ENCODE peak calls at places on chromosome 14, in five cellular contexts. One of them, this sample, is unnamed.

GRCh38 chr14:105881021-105881930 is 354.9 kb downstream of the TMEM121 start:
- DNase-seq in GM12878: no peak
- DNase-seq in astrocyte: no peak
- DNase-seq in Karpas-422: no peak
- DNase-seq in A549: no peak
- DNase-seq in this sample: no peak

GRCh38 chr14:70168401-70168800 is 20.4 kb downstream of the SLC8A3 start:
- DNase-seq in GM12878: no peak
- DNase-seq in astrocyte: no peak
- DNase-seq in Karpas-422: no peak
- DNase-seq in A549: no peak
- DNase-seq in this sample: no peak

GRCh38 chr14:65164068-65164824 is 61.9 kb upstream of the MAX start:
- DNase-seq in GM12878: no peak
- DNase-seq in astrocyte: no peak
- DNase-seq in Karpas-422: peak
- DNase-seq in A549: peak
- DNase-seq in this sample: peak

GRCh38 chr14:28707814-28708213 is 58.8 kb upstream of the FOXG1 start:
- DNase-seq in GM12878: no peak
- DNase-seq in astrocyte: peak
- DNase-seq in Karpas-422: no peak
- DNase-seq in A549: no peak
- DNase-seq in this sample: no peak

GRCh38 chr14:37142835-37143499 is 29.4 kb downstream of the SLC25A21 start:
- DNase-seq in GM12878: no peak
- DNase-seq in astrocyte: peak
- DNase-seq in Karpas-422: peak
- DNase-seq in A549: peak
- DNase-seq in this sample: no peak

GRCh38 chr14:73786942-73787759 is 64.5 kb upstream of the PTGR2 start:
- DNase-seq in GM12878: no peak
- DNase-seq in astrocyte: no peak
- DNase-seq in Karpas-422: peak
- DNase-seq in A549: peak
- DNase-seq in this sample: peak

GRCh38 chr14:93784878-93785277 is 3.4 kb downstream of the PRIMA1 start:
- DNase-seq in GM12878: no peak
- DNase-seq in astrocyte: no peak
- DNase-seq in Karpas-422: no peak
- DNase-seq in A549: no peak
- DNase-seq in this sample: no peak

GRCh38 chr14:72554994-72555608 is 338.8 kb downstream of the DPF3 start:
- DNase-seq in GM12878: no peak
- DNase-seq in astrocyte: no peak
- DNase-seq in Karpas-422: no peak
- DNase-seq in A549: no peak
- DNase-seq in this sample: no peak

GRCh38 chr14:58884442-58884841 is 246.7 kb downstream of the DACT1 start:
- DNase-seq in GM12878: no peak
- DNase-seq in astrocyte: no peak
- DNase-seq in Karpas-422: peak
- DNase-seq in A549: peak
- DNase-seq in this sample: peak

GRCh38 chr14:102985665-102986064 is 63.2 kb downstream of the AMN start:
- DNase-seq in GM12878: peak
- DNase-seq in astrocyte: no peak
- DNase-seq in Karpas-422: peak
- DNase-seq in A549: no peak
- DNase-seq in this sample: no peak

GRCh38 chr14:33592298-33592697 is 358.6 kb downstream of the EGLN3 start:
- DNase-seq in GM12878: no peak
- DNase-seq in astrocyte: peak
- DNase-seq in Karpas-422: no peak
- DNase-seq in A549: no peak
- DNase-seq in this sample: no peak

GRCh38 chr14:53814371-53814770 is 142.3 kb downstream of the BMP4 start:
- DNase-seq in GM12878: no peak
- DNase-seq in astrocyte: no peak
- DNase-seq in Karpas-422: no peak
- DNase-seq in A549: no peak
- DNase-seq in this sample: no peak

GRCh38 chr14:93120952-93121834 is 5.5 kb upstream of the ITPK1 start:
- DNase-seq in GM12878: no peak
- DNase-seq in astrocyte: no peak
- DNase-seq in Karpas-422: no peak
- DNase-seq in A549: no peak
- DNase-seq in this sample: no peak

GRCh38 chr14:33897382-33897781 is 53.5 kb downstream of the EGLN3 start:
- DNase-seq in GM12878: no peak
- DNase-seq in astrocyte: no peak
- DNase-seq in Karpas-422: no peak
- DNase-seq in A549: no peak
- DNase-seq in this sample: no peak

GRCh38 chr14:75123991-75124390 is 2.9 kb downstream of the NEK9 start:
- DNase-seq in GM12878: no peak
- DNase-seq in astrocyte: peak
- DNase-seq in Karpas-422: no peak
- DNase-seq in A549: peak
- DNase-seq in this sample: no peak

GRCh38 chr14:61188936-61189808 is 92.0 kb downstream of the TMEM30B start:
- DNase-seq in GM12878: no peak
- DNase-seq in astrocyte: peak
- DNase-seq in Karpas-422: peak
- DNase-seq in A549: peak
- DNase-seq in this sample: no peak

GRCh38 chr14:72952171-72952570 is 25.9 kb downstream of the DCAF4 start:
- DNase-seq in GM12878: no peak
- DNase-seq in astrocyte: no peak
- DNase-seq in Karpas-422: no peak
- DNase-seq in A549: no peak
- DNase-seq in this sample: no peak

GRCh38 chr14:101957406-101958234 is 6.8 kb upstream of the DYNC1H1 start:
- DNase-seq in GM12878: no peak
- DNase-seq in astrocyte: no peak
- DNase-seq in Karpas-422: no peak
- DNase-seq in A549: no peak
- DNase-seq in this sample: no peak

GRCh38 chr14:92922883-92923743 is at the start of gene CHGA:
- DNase-seq in GM12878: no peak
- DNase-seq in astrocyte: peak
- DNase-seq in Karpas-422: no peak
- DNase-seq in A549: peak
- DNase-seq in this sample: peak

GRCh38 chr14:70254476-70254961 is 65.8 kb upstream of the SLC8A3 start:
- DNase-seq in GM12878: no peak
- DNase-seq in astrocyte: peak
- DNase-seq in Karpas-422: no peak
- DNase-seq in A549: peak
- DNase-seq in this sample: no peak

GRCh38 chr14:103886304-103887169 is 39.2 kb upstream of the PPP1R13B start:
- DNase-seq in GM12878: no peak
- DNase-seq in astrocyte: no peak
- DNase-seq in Karpas-422: no peak
- DNase-seq in A549: no peak
- DNase-seq in this sample: no peak

GRCh38 chr14:73771848-73772705 is 57.9 kb upstream of the PNMA1 start:
- DNase-seq in GM12878: peak
- DNase-seq in astrocyte: peak
- DNase-seq in Karpas-422: peak
- DNase-seq in A549: no peak
- DNase-seq in this sample: peak

GRCh38 chr14:103558071-103558882 is 4.2 kb downstream of the BAG5 start:
- DNase-seq in GM12878: no peak
- DNase-seq in astrocyte: peak
- DNase-seq in Karpas-422: no peak
- DNase-seq in A549: no peak
- DNase-seq in this sample: no peak

GRCh38 chr14:81637639-81638038 is 104.0 kb upstream of the SEL1L start:
- DNase-seq in GM12878: no peak
- DNase-seq in astrocyte: no peak
- DNase-seq in Karpas-422: no peak
- DNase-seq in A549: no peak
- DNase-seq in this sample: no peak

GRCh38 chr14:27668531-27668930 is 1070.7 kb upstream of the NOVA1 start:
- DNase-seq in GM12878: no peak
- DNase-seq in astrocyte: no peak
- DNase-seq in Karpas-422: no peak
- DNase-seq in A549: no peak
- DNase-seq in this sample: no peak

GRCh38 chr14:74134484-74134883 is 49.7 kb downstream of the LIN52 start:
- DNase-seq in GM12878: no peak
- DNase-seq in astrocyte: no peak
- DNase-seq in Karpas-422: no peak
- DNase-seq in A549: no peak
- DNase-seq in this sample: no peak

DNA sequence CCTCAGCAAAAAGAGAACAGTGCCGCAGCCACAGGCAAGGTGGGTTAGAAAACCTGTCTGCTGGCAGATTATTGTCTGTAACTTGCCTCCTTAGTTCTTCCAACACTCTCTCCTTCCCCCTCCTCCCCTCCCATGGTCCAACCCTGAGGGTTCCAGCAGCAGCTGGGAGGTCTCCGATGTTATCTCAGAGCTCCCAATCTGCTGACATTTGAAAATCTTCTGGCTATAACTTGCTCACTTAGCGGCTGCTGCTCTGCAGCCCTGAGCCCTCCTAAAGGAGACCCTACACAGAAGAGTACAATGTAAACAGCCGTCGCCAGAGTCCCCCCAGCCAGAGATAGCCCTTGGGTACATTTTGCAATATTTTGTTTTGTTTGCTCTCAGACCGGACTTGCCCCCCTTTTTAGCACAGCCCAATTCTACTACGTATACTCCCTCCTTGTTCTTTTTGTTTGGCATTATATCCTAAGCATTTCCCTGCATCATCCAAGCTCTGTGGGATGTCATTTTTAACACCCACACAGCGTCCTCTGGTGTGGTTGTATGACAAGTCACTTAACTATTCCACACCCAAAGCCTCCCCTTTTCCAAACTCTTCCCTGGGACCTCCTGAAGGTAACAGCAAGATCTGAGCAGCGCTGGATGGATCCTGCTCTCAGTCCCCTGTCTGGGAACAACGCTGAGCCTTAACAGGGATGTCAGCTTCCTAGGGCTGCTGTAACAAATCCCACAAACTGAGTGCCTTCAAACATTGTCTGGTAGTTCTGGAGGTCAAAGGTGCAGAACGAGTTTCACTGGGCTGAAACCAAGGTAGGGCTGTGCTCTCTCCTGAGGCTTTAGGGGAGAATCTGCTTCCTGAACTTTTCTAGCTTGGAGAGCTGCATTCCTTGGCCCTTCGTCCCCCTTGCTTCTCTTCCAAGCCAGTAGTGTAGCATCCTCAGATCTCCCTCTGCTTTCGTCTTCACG is 25.4 kb upstream of the TCL1B start:
- DNase-seq in GM12878: no peak
- DNase-seq in astrocyte: no peak
- DNase-seq in Karpas-422: no peak
- DNase-seq in A549: no peak
- DNase-seq in this sample: no peak
- H3K4me2 ChIP-seq in GM12878: peak
- H3K4me2 ChIP-seq in astrocyte: no peak
- H3K4me2 ChIP-seq in Karpas-422: no peak
- H3K4me2 ChIP-seq in A549: no peak
- H3K4me2 ChIP-seq in this sample: peak

GRCh38 chr14:85577542-85578140 is 47.7 kb downstream of the FLRT2 start:
- DNase-seq in GM12878: no peak
- DNase-seq in astrocyte: no peak
- DNase-seq in Karpas-422: no peak
- DNase-seq in A549: no peak
- DNase-seq in this sample: no peak

GRCh38 chr14:85576161-85576560 is 46.2 kb downstream of the FLRT2 start:
- DNase-seq in GM12878: no peak
- DNase-seq in astrocyte: peak
- DNase-seq in Karpas-422: no peak
- DNase-seq in A549: no peak
- DNase-seq in this sample: no peak

GRCh38 chr14:85576848-85577541 is 47.1 kb downstream of the FLRT2 start:
- DNase-seq in GM12878: no peak
- DNase-seq in astrocyte: peak
- DNase-seq in Karpas-422: no peak
- DNase-seq in A549: no peak
- DNase-seq in this sample: no peak

GRCh38 chr14:85574849-85575616 is 45.1 kb downstream of the FLRT2 start:
- DNase-seq in GM12878: no peak
- DNase-seq in astrocyte: no peak
- DNase-seq in Karpas-422: no peak
- DNase-seq in A549: no peak
- DNase-seq in this sample: no peak

DNA sequence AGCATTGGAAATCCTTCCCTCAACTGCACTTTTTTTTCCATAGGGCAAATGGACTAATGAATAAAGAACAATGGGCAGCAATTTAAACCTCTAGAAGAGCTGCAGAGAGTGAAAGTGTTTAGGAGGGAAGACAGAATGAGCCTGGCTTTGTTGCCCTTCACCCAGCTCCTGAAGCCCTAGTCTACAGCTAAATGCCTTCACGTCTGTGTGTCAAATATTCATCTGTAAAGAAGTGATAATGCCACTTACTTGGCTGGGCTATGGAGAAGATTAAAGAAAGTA is 45.6 kb downstream of the FLRT2 start:
- DNase-seq in GM12878: no peak
- DNase-seq in astrocyte: no peak
- DNase-seq in Karpas-422: no peak
- DNase-seq in A549: no peak
- DNase-seq in this sample: no peak
- H3K4me2 ChIP-seq in GM12878: no peak
- H3K4me2 ChIP-seq in astrocyte: no peak
- H3K4me2 ChIP-seq in Karpas-422: no peak
- H3K4me2 ChIP-seq in A549: no peak
- H3K4me2 ChIP-seq in this sample: no peak

GRCh38 chr14:56423591-56423991 is 156.0 kb upstream of the TMEM260 start:
- DNase-seq in GM12878: no peak
- DNase-seq in astrocyte: peak
- DNase-seq in Karpas-422: no peak
- DNase-seq in A549: no peak
- DNase-seq in this sample: no peak
- H3K4me2 ChIP-seq in GM12878: no peak
- H3K4me2 ChIP-seq in astrocyte: peak
- H3K4me2 ChIP-seq in Karpas-422: no peak
- H3K4me2 ChIP-seq in A549: no peak
- H3K4me2 ChIP-seq in this sample: no peak

GRCh38 chr14:68594737-68595380 is 198.0 kb downstream of the ZFP36L1 start:
- DNase-seq in GM12878: no peak
- DNase-seq in astrocyte: no peak
- DNase-seq in Karpas-422: no peak
- DNase-seq in A549: no peak
- DNase-seq in this sample: no peak

GRCh38 chr14:68591786-68592185 is 201.1 kb downstream of the ZFP36L1 start:
- DNase-seq in GM12878: no peak
- DNase-seq in astrocyte: no peak
- DNase-seq in Karpas-422: no peak
- DNase-seq in A549: no peak
- DNase-seq in this sample: no peak

GRCh38 chr14:68593806-68594536 is 198.9 kb downstream of the ZFP36L1 start:
- DNase-seq in GM12878: no peak
- DNase-seq in astrocyte: peak
- DNase-seq in Karpas-422: no peak
- DNase-seq in A549: peak
- DNase-seq in this sample: peak

GRCh38 chr14:68590233-68590535 is 202.7 kb downstream of the ZFP36L1 start:
- DNase-seq in GM12878: no peak
- DNase-seq in astrocyte: no peak
- DNase-seq in Karpas-422: no peak
- DNase-seq in A549: no peak
- DNase-seq in this sample: no peak

GRCh38 chr14:68592948-68593347 is 199.9 kb downstream of the ZFP36L1 start:
- DNase-seq in GM12878: no peak
- DNase-seq in astrocyte: no peak
- DNase-seq in Karpas-422: no peak
- DNase-seq in A549: no peak
- DNase-seq in this sample: no peak
- H3K4me2 ChIP-seq in GM12878: no peak
- H3K4me2 ChIP-seq in astrocyte: no peak
- H3K4me2 ChIP-seq in Karpas-422: no peak
- H3K4me2 ChIP-seq in A549: no peak
- H3K4me2 ChIP-seq in this sample: no peak

This sample was measured in OCI-LY7.